ENCODE peak calls at places on chromosomes 16 and 17, in six cellular contexts. One of them, this sample, is unnamed.

GRCh38 chr16:14095883-14096551 is 24.9 kb downstream of the MRTFB start:
- DNase-seq in AG10803: no peak
- DNase-seq in NCI-H774: no peak
- DNase-seq in GM10248: no peak
- DNase-seq in activated CD8-positive, alpha-beta memory T cell treated with anti-CD3 and anti-CD28 coated beads for 24 hours: no peak
- DNase-seq in GM03348: no peak
- DNase-seq in this sample: no peak

GRCh38 chr17:77404812-77405581 is 264.2 kb downstream of the SEC14L1 start:
- DNase-seq in GM10248: peak
- DNase-seq in NCI-H774: no peak
- DNase-seq in AG10803: peak
- DNase-seq in GM03348: peak
- DNase-seq in activated CD8-positive, alpha-beta memory T cell treated with anti-CD3 and anti-CD28 coated beads for 24 hours: peak
- DNase-seq in this sample: no peak

GRCh38 chr17:59347975-59348391 is 16.5 kb downstream of the YPEL2 start:
- DNase-seq in NCI-H774: no peak
- DNase-seq in GM10248: no peak
- DNase-seq in activated CD8-positive, alpha-beta memory T cell treated with anti-CD3 and anti-CD28 coated beads for 24 hours: no peak
- DNase-seq in AG10803: no peak
- DNase-seq in GM03348: no peak
- DNase-seq in this sample: no peak

GRCh38 chr17:18280766-18281165 is 20.3 kb downstream of the MIEF2 start:
- DNase-seq in NCI-H774: no peak
- DNase-seq in AG10803: peak
- DNase-seq in activated CD8-positive, alpha-beta memory T cell treated with anti-CD3 and anti-CD28 coated beads for 24 hours: no peak
- DNase-seq in GM03348: no peak
- DNase-seq in GM10248: no peak
- DNase-seq in this sample: no peak

GRCh38 chr16:24610421-24610765 is 71.0 kb downstream of the RBBP6 start:
- DNase-seq in GM10248: no peak
- DNase-seq in GM03348: peak
- DNase-seq in activated CD8-positive, alpha-beta memory T cell treated with anti-CD3 and anti-CD28 coated beads for 24 hours: peak
- DNase-seq in AG10803: peak
- DNase-seq in NCI-H774: no peak
- DNase-seq in this sample: no peak

GRCh38 chr17:42543190-42544079 is 7.4 kb downstream of the NAGLU start:
- DNase-seq in GM10248: no peak
- DNase-seq in GM03348: no peak
- DNase-seq in NCI-H774: no peak
- DNase-seq in AG10803: no peak
- DNase-seq in activated CD8-positive, alpha-beta memory T cell treated with anti-CD3 and anti-CD28 coated beads for 24 hours: no peak
- DNase-seq in this sample: no peak

GRCh38 chr17:34616148-34616547 is 36.8 kb downstream of the TMEM132E start:
- DNase-seq in AG10803: no peak
- DNase-seq in GM10248: no peak
- DNase-seq in GM03348: no peak
- DNase-seq in activated CD8-positive, alpha-beta memory T cell treated with anti-CD3 and anti-CD28 coated beads for 24 hours: no peak
- DNase-seq in NCI-H774: no peak
- DNase-seq in this sample: no peak

GRCh38 chr16:87628940-87629339 is 26.6 kb downstream of the JPH3 start:
- DNase-seq in activated CD8-positive, alpha-beta memory T cell treated with anti-CD3 and anti-CD28 coated beads for 24 hours: no peak
- DNase-seq in NCI-H774: no peak
- DNase-seq in AG10803: peak
- DNase-seq in GM10248: no peak
- DNase-seq in GM03348: peak
- DNase-seq in this sample: no peak

GRCh38 chr17:36848008-36848902 is 89.0 kb upstream of the LHX1 start:
- DNase-seq in GM10248: no peak
- DNase-seq in GM03348: no peak
- DNase-seq in NCI-H774: no peak
- DNase-seq in AG10803: no peak
- DNase-seq in activated CD8-positive, alpha-beta memory T cell treated with anti-CD3 and anti-CD28 coated beads for 24 hours: no peak
- DNase-seq in this sample: no peak

GRCh38 chr17:27551701-27552466 is 79.1 kb upstream of the LGALS9 start:
- DNase-seq in NCI-H774: no peak
- DNase-seq in AG10803: no peak
- DNase-seq in GM03348: no peak
- DNase-seq in GM10248: no peak
- DNase-seq in activated CD8-positive, alpha-beta memory T cell treated with anti-CD3 and anti-CD28 coated beads for 24 hours: no peak
- DNase-seq in this sample: peak

GRCh38 chr17:50096092-50096491 is 941 bp downstream of the PDK2 start:
- DNase-seq in activated CD8-positive, alpha-beta memory T cell treated with anti-CD3 and anti-CD28 coated beads for 24 hours: no peak
- DNase-seq in AG10803: no peak
- DNase-seq in NCI-H774: no peak
- DNase-seq in GM10248: no peak
- DNase-seq in GM03348: no peak
- DNase-seq in this sample: no peak

GRCh38 chr17:77946900-77947643 is 11.4 kb upstream of the TNRC6C start:
- DNase-seq in GM10248: no peak
- DNase-seq in AG10803: no peak
- DNase-seq in NCI-H774: no peak
- DNase-seq in GM03348: no peak
- DNase-seq in activated CD8-positive, alpha-beta memory T cell treated with anti-CD3 and anti-CD28 coated beads for 24 hours: no peak
- DNase-seq in this sample: no peak

GRCh38 chr17:74795327-74796020 is 19.3 kb upstream of the NAT9 start:
- DNase-seq in GM03348: no peak
- DNase-seq in activated CD8-positive, alpha-beta memory T cell treated with anti-CD3 and anti-CD28 coated beads for 24 hours: no peak
- DNase-seq in AG10803: no peak
- DNase-seq in NCI-H774: no peak
- DNase-seq in GM10248: no peak
- DNase-seq in this sample: no peak

GRCh38 chr17:17783121-17783824 is 53.5 kb downstream of the SREBF1 start:
- DNase-seq in activated CD8-positive, alpha-beta memory T cell treated with anti-CD3 and anti-CD28 coated beads for 24 hours: peak
- DNase-seq in NCI-H774: peak
- DNase-seq in AG10803: no peak
- DNase-seq in GM10248: peak
- DNase-seq in GM03348: peak
- DNase-seq in this sample: no peak

GRCh38 chr17:64661731-64661980 is 451 bp downstream of the SMURF2 start:
- DNase-seq in AG10803: no peak
- DNase-seq in activated CD8-positive, alpha-beta memory T cell treated with anti-CD3 and anti-CD28 coated beads for 24 hours: peak
- DNase-seq in GM10248: no peak
- DNase-seq in NCI-H774: no peak
- DNase-seq in GM03348: no peak
- DNase-seq in this sample: no peak

GRCh38 chr17:53227514-53227913 is 595.2 kb upstream of the KIF2B start:
- DNase-seq in GM03348: no peak
- DNase-seq in NCI-H774: no peak
- DNase-seq in GM10248: no peak
- DNase-seq in AG10803: no peak
- DNase-seq in activated CD8-positive, alpha-beta memory T cell treated with anti-CD3 and anti-CD28 coated beads for 24 hours: no peak
- DNase-seq in this sample: no peak

GRCh38 chr17:7997186-7997585 is 5.2 kb upstream of the GUCY2D start:
- DNase-seq in GM10248: no peak
- DNase-seq in activated CD8-positive, alpha-beta memory T cell treated with anti-CD3 and anti-CD28 coated beads for 24 hours: no peak
- DNase-seq in GM03348: no peak
- DNase-seq in AG10803: peak
- DNase-seq in NCI-H774: peak
- DNase-seq in this sample: peak